ENCODE peak calls at places on chromosomes 1 and 21, in seven cellular contexts. H is HepG2, N is HCT116, Y is H1, C is SK-N-SH, K is K562, O is GM12878. M is an unnamed sample.
A peak's percentile ranks its signal among the peaks of the same experiment; 100 is the strongest.

GRCh38 chr1:54788462-54788861 is 12.7 kb downstream of the TTC22 start:
- DNase-seq in H (no peak), N (no peak), Y (no peak), C (no peak), K (no peak), O (no peak), M (no peak)

GRCh38 chr1:115056395-115056798 is 26.8 kb downstream of the TSHB start:
- DNase-seq in H (no peak), N (no peak), Y (no peak), C (no peak), K (no peak), O (no peak), M (no peak)

GRCh38 chr1:16046865-16047264 is 3.3 kb downstream of the CLCNKB start:
- DNase-seq in H (peak; percentile 34), N (no peak), Y (no peak), C (no peak), K (no peak), O (no peak), M (no peak)

GRCh38 chr1:227260433-227260832 is 57.9 kb downstream of the CDC42BPA start:
- DNase-seq in H (no peak), N (no peak), Y (no peak), C (no peak), K (peak; percentile 87), O (no peak), M (no peak)

GRCh38 chr1:53371851-53372250 is 44.0 kb upstream of the LRP8 start:
- DNase-seq in H (no peak), N (no peak), Y (no peak), C (no peak), K (no peak), O (no peak), M (no peak)

GRCh38 chr1:21680918-21681317 is 11.8 kb upstream of the RAP1GAP start:
- DNase-seq in H (no peak), N (no peak), Y (no peak), C (no peak), K (no peak), O (no peak), M (no peak)

GRCh38 chr1:67713071-67713806 is 28.2 kb downstream of the GADD45A start:
- DNase-seq in H (peak; percentile 45), N (peak; percentile 86), Y (no peak), C (peak; percentile 85), K (peak; percentile 81), O (no peak), M (no peak)

GRCh38 chr1:235932090-235932510 is 65.4 kb upstream of the LYST start:
- DNase-seq in H (no peak), N (no peak), Y (no peak), C (no peak), K (no peak), O (no peak), M (no peak)

GRCh38 chr1:199551967-199552565 is 475.4 kb upstream of the NR5A2 start:
- DNase-seq in H (peak; percentile 44), N (peak; percentile 40), Y (no peak), C (peak; percentile 47), K (peak; percentile 41), O (no peak), M (peak; percentile 56)

GRCh38 chr21:44558695-44559094 is at the start of gene KRTAP10-3:
- DNase-seq in H (no peak), N (no peak), Y (no peak), C (no peak), K (no peak), O (no peak), M (no peak)

GRCh38 chr1:29465755-29466154 is 229.4 kb downstream of the PTPRU start:
- DNase-seq in H (peak; percentile 33), N (no peak), Y (no peak), C (no peak), K (peak; percentile 43), O (no peak), M (no peak)

GRCh38 chr1:53485478-53486394 is 26.5 kb downstream of the DMRTB1 start:
- DNase-seq in H (peak; percentile 49), N (peak; percentile 60), Y (peak; percentile 70), C (peak; percentile 92), K (peak; percentile 86), O (no peak), M (peak; percentile 36)

GRCh38 chr1:187626056-187626455 is 797.3 kb downstream of the PLA2G4A start:
- DNase-seq in H (no peak), N (no peak), Y (no peak), C (no peak), K (no peak), O (no peak), M (no peak)

DNA sequence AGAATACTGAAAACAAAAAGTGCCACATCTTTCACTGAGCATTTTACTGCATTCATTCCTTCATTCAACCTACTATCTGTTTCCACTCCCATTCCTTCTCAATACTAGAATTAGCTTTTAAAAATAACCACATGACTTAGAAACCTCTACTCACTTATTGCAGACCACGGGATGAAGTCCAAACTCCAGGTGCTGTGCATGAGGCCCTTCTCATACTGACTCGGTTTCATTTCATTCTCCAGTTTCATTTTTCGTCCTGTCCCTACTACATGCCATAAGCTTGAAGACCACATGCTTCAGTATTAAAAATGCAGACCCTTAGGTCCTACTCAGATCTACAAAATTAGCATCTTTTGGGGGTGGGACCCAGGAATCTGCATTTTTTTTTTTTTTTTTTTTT is 2.3 kb upstream of the BACH1 start:
- DNase-seq in H (no peak), N (no peak), Y (no peak), C (no peak), K (no peak), O (no peak), M (no peak)
- TF ChIP-seq SIN3A in H (no peak), N (no peak), Y (no peak), C (no peak), K (no peak), O (no peak), M (no peak)

DNA sequence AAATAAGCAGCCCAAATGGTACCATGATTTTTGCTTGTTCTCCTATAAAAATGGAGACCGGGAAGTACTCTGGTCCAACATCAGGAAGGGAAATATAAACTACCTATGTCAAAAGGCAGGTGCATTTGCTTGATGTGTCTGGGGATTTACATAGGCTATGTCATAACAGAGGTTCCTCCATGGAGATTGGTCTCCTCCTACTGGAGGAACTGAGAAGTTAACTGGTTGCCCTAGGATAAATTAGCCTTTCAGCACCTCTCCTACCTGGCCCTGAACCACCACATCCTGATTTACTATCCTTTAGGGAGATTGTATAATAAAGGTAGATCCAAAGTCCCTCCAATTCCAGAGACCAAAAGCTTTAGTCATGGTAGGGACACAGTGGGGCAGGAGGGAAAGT is 1109.3 kb upstream of the B3GALT2 start:
- DNase-seq in H (peak; percentile 15), N (peak; percentile 33), Y (no peak), C (no peak), K (peak; percentile 11), O (no peak), M (no peak)
- TF ChIP-seq CTCF in H (peak; percentile 45), N (peak; percentile 29), Y (no peak), C (peak; percentile 63), K (peak; percentile 36), O (peak; percentile 66), M (peak; percentile 41)

GRCh38 chr1:109739738-109740614 is 862 bp downstream of the GSTM3 start:
- DNase-seq in H (peak; percentile 49), N (no peak), Y (no peak), C (peak; percentile 96), K (peak; percentile 58), O (no peak), M (no peak)
- TF ChIP-seq SIN3A in H (peak; percentile 53), N (no peak), Y (no peak), C (no peak), K (no peak), O (no peak), M (no peak)

GRCh38 chr1:94820918-94821317 is 761 bp downstream of the SLC44A3 start:
- DNase-seq in H (no peak), N (no peak), Y (no peak), C (no peak), K (no peak), O (no peak), M (no peak)

GRCh38 chr1:94817697-94818096 is 2.5 kb upstream of the SLC44A3 start:
- DNase-seq in H (peak; percentile 32), N (no peak), Y (no peak), C (no peak), K (no peak), O (no peak), M (no peak)

GRCh38 chr1:94821636-94822305 is 1.6 kb downstream of the SLC44A3 start:
- DNase-seq in H (peak; percentile 74), N (no peak), Y (no peak), C (peak; percentile 28), K (no peak), O (no peak), M (no peak)

GRCh38 chr1:94819584-94819944 is 593 bp upstream of the SLC44A3 start:
- DNase-seq in H (no peak), N (no peak), Y (no peak), C (no peak), K (no peak), O (no peak), M (no peak)

GRCh38 chr1:94819945-94820746 is at the start of gene SLC44A3:
- DNase-seq in H (peak; percentile 26), N (no peak), Y (peak; percentile 17), C (peak; percentile 88), K (no peak), O (no peak), M (no peak)
- TF ChIP-seq CTCF in H (peak; percentile 54), N (no peak), Y (peak; percentile 50), C (peak; percentile 28), K (no peak), O (no peak), M (peak; percentile 44)

DNA sequence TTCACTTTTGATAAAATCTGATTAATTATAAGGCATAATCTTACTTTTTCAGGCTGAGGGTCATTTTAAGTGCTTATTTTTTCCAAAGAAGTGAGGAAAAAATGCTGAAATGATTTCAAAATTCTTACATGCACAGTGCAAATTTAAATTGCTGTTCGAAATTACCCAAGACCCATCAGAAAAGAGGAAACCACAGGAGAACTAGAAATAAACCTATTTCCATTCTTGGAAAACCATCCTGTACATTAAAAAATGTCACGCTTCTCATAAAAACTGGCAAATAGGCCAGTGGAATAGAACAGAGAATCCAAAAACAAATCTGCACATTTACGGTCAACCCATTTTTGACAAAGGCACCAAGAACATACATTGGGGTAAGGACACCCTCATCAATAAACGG is 414.9 kb downstream of the SMYD3 start:
- DNase-seq in H (no peak), N (no peak), Y (no peak), C (no peak), K (no peak), O (no peak), M (no peak)
- TF ChIP-seq SIN3A in H (no peak), N (no peak), Y (no peak), C (no peak), K (no peak), O (no peak), M (no peak)

DNA sequence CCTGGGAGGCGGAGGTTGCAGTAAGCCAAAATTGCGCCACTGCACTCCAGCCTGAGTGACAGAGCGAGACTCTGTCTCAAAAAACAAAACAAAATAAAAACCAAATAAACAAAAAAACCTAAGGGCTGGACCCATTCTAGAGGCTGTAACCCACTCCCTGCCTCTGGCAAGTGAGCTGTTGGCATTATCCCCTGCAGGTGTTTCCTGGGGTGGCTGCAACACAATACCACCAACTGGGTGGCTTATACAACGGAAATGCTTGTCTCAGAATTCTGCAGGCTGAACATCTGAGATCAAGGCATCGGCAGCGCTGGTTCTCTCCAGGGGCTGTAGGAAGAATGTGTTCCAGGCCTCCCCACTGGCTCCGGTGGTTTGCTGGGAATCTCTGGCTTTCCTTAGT is 15.2 kb downstream of the LRRC38 start:
- DNase-seq in H (no peak), N (no peak), Y (no peak), C (no peak), K (no peak), O (no peak), M (no peak)
- TF ChIP-seq CTCF in H (no peak), N (no peak), Y (no peak), C (no peak), K (no peak), O (no peak), M (no peak)

M was measured in Panc1.